ENCODE peak calls at places on chromosomes 1 and 21, in six cellular contexts. B, K, O, Y, C and R are unnamed samples.

GRCh38 chr1:102872097-102872496 is 236.2 kb downstream of the COL11A1 start:
- DNase-seq in B (no peak), K (no peak), O (peak), Y (no peak), C (no peak), R (no peak)

GRCh38 chr1:107138767-107139445 is 1.9 kb upstream of the NTNG1 start:
- DNase-seq in B (no peak), K (no peak), O (no peak), Y (no peak), C (no peak), R (no peak)

GRCh38 chr21:39867198-39867650 is at the start of gene PCP4:
- DNase-seq in B (peak), K (no peak), O (no peak), Y (peak), C (no peak), R (peak)

GRCh38 chr1:97061604-97062003 is 340.0 kb downstream of the PTBP2 start:
- DNase-seq in B (no peak), K (no peak), O (no peak), Y (no peak), C (no peak), R (no peak)

GRCh38 chr1:54994355-54994990 is 4.3 kb upstream of the BSND start:
- DNase-seq in B (no peak), K (no peak), O (no peak), Y (no peak), C (no peak), R (no peak)

GRCh38 chr1:67336157-67336556 is 28.5 kb downstream of the IL12RB2 start:
- DNase-seq in B (no peak), K (no peak), O (no peak), Y (no peak), C (no peak), R (no peak)

GRCh38 chr1:211734359-211734758 is 58.9 kb upstream of the NEK2 start:
- DNase-seq in B (no peak), K (no peak), O (no peak), Y (peak), C (no peak), R (no peak)

GRCh38 chr1:157659576-157660247 is 40.9 kb downstream of the FCRL3 start:
- DNase-seq in B (no peak), K (no peak), O (no peak), Y (no peak), C (no peak), R (no peak)